ENCODE peak calls at places on chromosomes 3 and 15, in eight cellular contexts. One of them, this sample, is unnamed.

GRCh38 chr3:118077332-118077731 is 957.3 kb downstream of the IGSF11 start:
- DNase-seq in adrenal gland: no peak
- DNase-seq in GM06990: no peak
- DNase-seq in stimulated activated CD8-positive, alpha-beta memory T cell treated with anti-CD3 and anti-CD28 coated beads, Interleukin-2, amount 100 ng/mL, for 48 hours: no peak
- DNase-seq in NCI-H2107: no peak
- DNase-seq in A549: no peak
- DNase-seq in cardiac muscle cell: no peak
- DNase-seq in naive thymus-derived CD8-positive, alpha-beta T cell: no peak
- DNase-seq in this sample: no peak

GRCh38 chr15:91258436-91258779 is 158.4 kb downstream of the SV2B start:
- DNase-seq in naive thymus-derived CD8-positive, alpha-beta T cell: no peak
- DNase-seq in stimulated activated CD8-positive, alpha-beta memory T cell treated with anti-CD3 and anti-CD28 coated beads, Interleukin-2, amount 100 ng/mL, for 48 hours: no peak
- DNase-seq in adrenal gland: peak
- DNase-seq in GM06990: no peak
- DNase-seq in NCI-H2107: no peak
- DNase-seq in A549: peak
- DNase-seq in cardiac muscle cell: no peak
- DNase-seq in this sample: no peak

GRCh38 chr3:25679642-25680302 is 15.1 kb upstream of the TOP2B start:
- DNase-seq in stimulated activated CD8-positive, alpha-beta memory T cell treated with anti-CD3 and anti-CD28 coated beads, Interleukin-2, amount 100 ng/mL, for 48 hours: no peak
- DNase-seq in GM06990: no peak
- DNase-seq in NCI-H2107: no peak
- DNase-seq in A549: no peak
- DNase-seq in adrenal gland: no peak
- DNase-seq in cardiac muscle cell: no peak
- DNase-seq in naive thymus-derived CD8-positive, alpha-beta T cell: no peak
- DNase-seq in this sample: no peak

GRCh38 chr3:172082269-172082668 is 42.9 kb downstream of the FNDC3B start:
- DNase-seq in GM06990: no peak
- DNase-seq in stimulated activated CD8-positive, alpha-beta memory T cell treated with anti-CD3 and anti-CD28 coated beads, Interleukin-2, amount 100 ng/mL, for 48 hours: no peak
- DNase-seq in NCI-H2107: no peak
- DNase-seq in naive thymus-derived CD8-positive, alpha-beta T cell: no peak
- DNase-seq in cardiac muscle cell: no peak
- DNase-seq in adrenal gland: peak
- DNase-seq in A549: no peak
- DNase-seq in this sample: peak

GRCh38 chr3:105957722-105958121 is 88.9 kb upstream of the CBLB start:
- DNase-seq in A549: no peak
- DNase-seq in GM06990: no peak
- DNase-seq in adrenal gland: no peak
- DNase-seq in cardiac muscle cell: no peak
- DNase-seq in naive thymus-derived CD8-positive, alpha-beta T cell: no peak
- DNase-seq in stimulated activated CD8-positive, alpha-beta memory T cell treated with anti-CD3 and anti-CD28 coated beads, Interleukin-2, amount 100 ng/mL, for 48 hours: no peak
- DNase-seq in NCI-H2107: no peak
- DNase-seq in this sample: no peak

GRCh38 chr3:134860141-134860540 is 65.1 kb downstream of the EPHB1 start:
- DNase-seq in stimulated activated CD8-positive, alpha-beta memory T cell treated with anti-CD3 and anti-CD28 coated beads, Interleukin-2, amount 100 ng/mL, for 48 hours: no peak
- DNase-seq in GM06990: no peak
- DNase-seq in A549: no peak
- DNase-seq in adrenal gland: no peak
- DNase-seq in NCI-H2107: no peak
- DNase-seq in cardiac muscle cell: no peak
- DNase-seq in naive thymus-derived CD8-positive, alpha-beta T cell: no peak
- DNase-seq in this sample: no peak

GRCh38 chr15:77482570-77482969 is 61.9 kb downstream of the HMG20A start:
- DNase-seq in adrenal gland: no peak
- DNase-seq in GM06990: no peak
- DNase-seq in A549: no peak
- DNase-seq in cardiac muscle cell: no peak
- DNase-seq in NCI-H2107: no peak
- DNase-seq in naive thymus-derived CD8-positive, alpha-beta T cell: no peak
- DNase-seq in stimulated activated CD8-positive, alpha-beta memory T cell treated with anti-CD3 and anti-CD28 coated beads, Interleukin-2, amount 100 ng/mL, for 48 hours: no peak
- DNase-seq in this sample: no peak

GRCh38 chr3:188421836-188422540 is 268.0 kb downstream of the LPP start:
- DNase-seq in stimulated activated CD8-positive, alpha-beta memory T cell treated with anti-CD3 and anti-CD28 coated beads, Interleukin-2, amount 100 ng/mL, for 48 hours: no peak
- DNase-seq in naive thymus-derived CD8-positive, alpha-beta T cell: no peak
- DNase-seq in NCI-H2107: no peak
- DNase-seq in cardiac muscle cell: no peak
- DNase-seq in GM06990: peak
- DNase-seq in adrenal gland: no peak
- DNase-seq in A549: no peak
- DNase-seq in this sample: no peak

GRCh38 chr3:192026656-192027055 is 565.7 kb downstream of the PYDC2 start:
- DNase-seq in A549: no peak
- DNase-seq in adrenal gland: no peak
- DNase-seq in NCI-H2107: no peak
- DNase-seq in naive thymus-derived CD8-positive, alpha-beta T cell: no peak
- DNase-seq in cardiac muscle cell: no peak
- DNase-seq in GM06990: no peak
- DNase-seq in stimulated activated CD8-positive, alpha-beta memory T cell treated with anti-CD3 and anti-CD28 coated beads, Interleukin-2, amount 100 ng/mL, for 48 hours: no peak
- DNase-seq in this sample: no peak

GRCh38 chr3:141093971-141094401 is 42.8 kb downstream of the SPSB4 start:
- DNase-seq in stimulated activated CD8-positive, alpha-beta memory T cell treated with anti-CD3 and anti-CD28 coated beads, Interleukin-2, amount 100 ng/mL, for 48 hours: no peak
- DNase-seq in NCI-H2107: peak
- DNase-seq in naive thymus-derived CD8-positive, alpha-beta T cell: no peak
- DNase-seq in cardiac muscle cell: no peak
- DNase-seq in adrenal gland: no peak
- DNase-seq in GM06990: no peak
- DNase-seq in A549: no peak
- DNase-seq in this sample: no peak

GRCh38 chr15:30913761-30914160 is 10.0 kb downstream of the FAN1 start:
- DNase-seq in stimulated activated CD8-positive, alpha-beta memory T cell treated with anti-CD3 and anti-CD28 coated beads, Interleukin-2, amount 100 ng/mL, for 48 hours: no peak
- DNase-seq in cardiac muscle cell: no peak
- DNase-seq in GM06990: no peak
- DNase-seq in adrenal gland: no peak
- DNase-seq in NCI-H2107: no peak
- DNase-seq in A549: no peak
- DNase-seq in naive thymus-derived CD8-positive, alpha-beta T cell: no peak
- DNase-seq in this sample: no peak

GRCh38 chr3:13828501-13828900 is 51.4 kb downstream of the WNT7A start:
- DNase-seq in NCI-H2107: no peak
- DNase-seq in adrenal gland: no peak
- DNase-seq in naive thymus-derived CD8-positive, alpha-beta T cell: no peak
- DNase-seq in cardiac muscle cell: no peak
- DNase-seq in stimulated activated CD8-positive, alpha-beta memory T cell treated with anti-CD3 and anti-CD28 coated beads, Interleukin-2, amount 100 ng/mL, for 48 hours: no peak
- DNase-seq in GM06990: no peak
- DNase-seq in A549: no peak
- DNase-seq in this sample: no peak

GRCh38 chr3:183008303-183008702 is 28.0 kb upstream of the DCUN1D1 start:
- DNase-seq in GM06990: no peak
- DNase-seq in adrenal gland: no peak
- DNase-seq in NCI-H2107: no peak
- DNase-seq in cardiac muscle cell: no peak
- DNase-seq in stimulated activated CD8-positive, alpha-beta memory T cell treated with anti-CD3 and anti-CD28 coated beads, Interleukin-2, amount 100 ng/mL, for 48 hours: no peak
- DNase-seq in A549: no peak
- DNase-seq in naive thymus-derived CD8-positive, alpha-beta T cell: no peak
- DNase-seq in this sample: no peak

GRCh38 chr15:79978694-79979519 is 7.9 kb upstream of the BCL2A1 start:
- DNase-seq in cardiac muscle cell: peak
- DNase-seq in GM06990: peak
- DNase-seq in stimulated activated CD8-positive, alpha-beta memory T cell treated with anti-CD3 and anti-CD28 coated beads, Interleukin-2, amount 100 ng/mL, for 48 hours: no peak
- DNase-seq in adrenal gland: no peak
- DNase-seq in NCI-H2107: no peak
- DNase-seq in naive thymus-derived CD8-positive, alpha-beta T cell: no peak
- DNase-seq in A549: no peak
- DNase-seq in this sample: no peak

GRCh38 chr3:29759021-29759359 is 478.1 kb downstream of the RBMS3 start:
- DNase-seq in cardiac muscle cell: no peak
- DNase-seq in A549: no peak
- DNase-seq in GM06990: no peak
- DNase-seq in adrenal gland: no peak
- DNase-seq in naive thymus-derived CD8-positive, alpha-beta T cell: no peak
- DNase-seq in NCI-H2107: no peak
- DNase-seq in stimulated activated CD8-positive, alpha-beta memory T cell treated with anti-CD3 and anti-CD28 coated beads, Interleukin-2, amount 100 ng/mL, for 48 hours: no peak
- DNase-seq in this sample: no peak

GRCh38 chr3:55161256-55161655 is 233.4 kb upstream of the LRTM1 start:
- DNase-seq in stimulated activated CD8-positive, alpha-beta memory T cell treated with anti-CD3 and anti-CD28 coated beads, Interleukin-2, amount 100 ng/mL, for 48 hours: no peak
- DNase-seq in cardiac muscle cell: no peak
- DNase-seq in GM06990: no peak
- DNase-seq in A549: no peak
- DNase-seq in NCI-H2107: no peak
- DNase-seq in naive thymus-derived CD8-positive, alpha-beta T cell: no peak
- DNase-seq in adrenal gland: no peak
- DNase-seq in this sample: no peak

GRCh38 chr3:52210550-52211046 is 12.6 kb downstream of the ALAS1 start:
- DNase-seq in adrenal gland: no peak
- DNase-seq in A549: no peak
- DNase-seq in naive thymus-derived CD8-positive, alpha-beta T cell: no peak
- DNase-seq in GM06990: no peak
- DNase-seq in stimulated activated CD8-positive, alpha-beta memory T cell treated with anti-CD3 and anti-CD28 coated beads, Interleukin-2, amount 100 ng/mL, for 48 hours: no peak
- DNase-seq in NCI-H2107: no peak
- DNase-seq in cardiac muscle cell: no peak
- DNase-seq in this sample: no peak

GRCh38 chr3:135491478-135491877 is 474.1 kb upstream of the PPP2R3A start:
- DNase-seq in stimulated activated CD8-positive, alpha-beta memory T cell treated with anti-CD3 and anti-CD28 coated beads, Interleukin-2, amount 100 ng/mL, for 48 hours: no peak
- DNase-seq in NCI-H2107: no peak
- DNase-seq in GM06990: no peak
- DNase-seq in A549: no peak
- DNase-seq in cardiac muscle cell: no peak
- DNase-seq in naive thymus-derived CD8-positive, alpha-beta T cell: no peak
- DNase-seq in adrenal gland: no peak
- DNase-seq in this sample: no peak

GRCh38 chr15:40106203-40107161 is 2.2 kb downstream of the BMF start:
- DNase-seq in adrenal gland: peak
- DNase-seq in cardiac muscle cell: peak
- DNase-seq in naive thymus-derived CD8-positive, alpha-beta T cell: no peak
- DNase-seq in stimulated activated CD8-positive, alpha-beta memory T cell treated with anti-CD3 and anti-CD28 coated beads, Interleukin-2, amount 100 ng/mL, for 48 hours: no peak
- DNase-seq in NCI-H2107: no peak
- DNase-seq in A549: peak
- DNase-seq in GM06990: peak
- DNase-seq in this sample: peak

GRCh38 chr15:39191871-39192281 is 389.0 kb upstream of the THBS1 start:
- DNase-seq in NCI-H2107: no peak
- DNase-seq in cardiac muscle cell: no peak
- DNase-seq in adrenal gland: no peak
- DNase-seq in GM06990: no peak
- DNase-seq in stimulated activated CD8-positive, alpha-beta memory T cell treated with anti-CD3 and anti-CD28 coated beads, Interleukin-2, amount 100 ng/mL, for 48 hours: no peak
- DNase-seq in naive thymus-derived CD8-positive, alpha-beta T cell: no peak
- DNase-seq in A549: no peak
- DNase-seq in this sample: no peak

GRCh38 chr3:37115451-37115850 is 58.9 kb downstream of the LRRFIP2 start:
- DNase-seq in A549: no peak
- DNase-seq in stimulated activated CD8-positive, alpha-beta memory T cell treated with anti-CD3 and anti-CD28 coated beads, Interleukin-2, amount 100 ng/mL, for 48 hours: no peak
- DNase-seq in naive thymus-derived CD8-positive, alpha-beta T cell: no peak
- DNase-seq in cardiac muscle cell: no peak
- DNase-seq in GM06990: no peak
- DNase-seq in adrenal gland: no peak
- DNase-seq in NCI-H2107: no peak
- DNase-seq in this sample: no peak

GRCh38 chr15:90650117-90650955 is 66.8 kb upstream of the BLM start:
- DNase-seq in adrenal gland: no peak
- DNase-seq in GM06990: no peak
- DNase-seq in cardiac muscle cell: no peak
- DNase-seq in stimulated activated CD8-positive, alpha-beta memory T cell treated with anti-CD3 and anti-CD28 coated beads, Interleukin-2, amount 100 ng/mL, for 48 hours: no peak
- DNase-seq in A549: no peak
- DNase-seq in NCI-H2107: no peak
- DNase-seq in naive thymus-derived CD8-positive, alpha-beta T cell: no peak
- DNase-seq in this sample: no peak

GRCh38 chr15:43193710-43194109 is 8.5 kb downstream of the CCNDBP1 start:
- DNase-seq in NCI-H2107: no peak
- DNase-seq in cardiac muscle cell: no peak
- DNase-seq in A549: no peak
- DNase-seq in GM06990: no peak
- DNase-seq in adrenal gland: no peak
- DNase-seq in naive thymus-derived CD8-positive, alpha-beta T cell: no peak
- DNase-seq in stimulated activated CD8-positive, alpha-beta memory T cell treated with anti-CD3 and anti-CD28 coated beads, Interleukin-2, amount 100 ng/mL, for 48 hours: no peak
- DNase-seq in this sample: no peak

GRCh38 chr3:70281663-70282062 is 30.8 kb downstream of the MDFIC2 start:
- DNase-seq in NCI-H2107: no peak
- DNase-seq in adrenal gland: no peak
- DNase-seq in GM06990: no peak
- DNase-seq in A549: peak
- DNase-seq in naive thymus-derived CD8-positive, alpha-beta T cell: no peak
- DNase-seq in stimulated activated CD8-positive, alpha-beta memory T cell treated with anti-CD3 and anti-CD28 coated beads, Interleukin-2, amount 100 ng/mL, for 48 hours: no peak
- DNase-seq in cardiac muscle cell: no peak
- DNase-seq in this sample: no peak

GRCh38 chr15:52794665-52795463 is 4.7 kb upstream of the ONECUT1 start:
- DNase-seq in stimulated activated CD8-positive, alpha-beta memory T cell treated with anti-CD3 and anti-CD28 coated beads, Interleukin-2, amount 100 ng/mL, for 48 hours: no peak
- DNase-seq in cardiac muscle cell: no peak
- DNase-seq in naive thymus-derived CD8-positive, alpha-beta T cell: no peak
- DNase-seq in adrenal gland: no peak
- DNase-seq in NCI-H2107: no peak
- DNase-seq in GM06990: no peak
- DNase-seq in A549: no peak
- DNase-seq in this sample: no peak

GRCh38 chr3:30311781-30312180 is 294.6 kb upstream of the TGFBR2 start:
- DNase-seq in adrenal gland: peak
- DNase-seq in naive thymus-derived CD8-positive, alpha-beta T cell: no peak
- DNase-seq in cardiac muscle cell: peak
- DNase-seq in NCI-H2107: no peak
- DNase-seq in stimulated activated CD8-positive, alpha-beta memory T cell treated with anti-CD3 and anti-CD28 coated beads, Interleukin-2, amount 100 ng/mL, for 48 hours: no peak
- DNase-seq in A549: no peak
- DNase-seq in GM06990: no peak
- DNase-seq in this sample: no peak

GRCh38 chr3:195077611-195078540 is 193.1 kb downstream of the XXYLT1 start:
- DNase-seq in cardiac muscle cell: no peak
- DNase-seq in A549: no peak
- DNase-seq in adrenal gland: no peak
- DNase-seq in NCI-H2107: no peak
- DNase-seq in GM06990: no peak
- DNase-seq in stimulated activated CD8-positive, alpha-beta memory T cell treated with anti-CD3 and anti-CD28 coated beads, Interleukin-2, amount 100 ng/mL, for 48 hours: no peak
- DNase-seq in naive thymus-derived CD8-positive, alpha-beta T cell: no peak
- DNase-seq in this sample: no peak

GRCh38 chr3:58260261-58260731 is 22.7 kb downstream of the ABHD6 start:
- DNase-seq in cardiac muscle cell: no peak
- DNase-seq in stimulated activated CD8-positive, alpha-beta memory T cell treated with anti-CD3 and anti-CD28 coated beads, Interleukin-2, amount 100 ng/mL, for 48 hours: no peak
- DNase-seq in NCI-H2107: no peak
- DNase-seq in naive thymus-derived CD8-positive, alpha-beta T cell: no peak
- DNase-seq in GM06990: no peak
- DNase-seq in A549: no peak
- DNase-seq in adrenal gland: no peak
- DNase-seq in this sample: no peak

GRCh38 chr3:63809607-63810006 is 9.5 kb upstream of the C3orf49 start:
- DNase-seq in A549: no peak
- DNase-seq in naive thymus-derived CD8-positive, alpha-beta T cell: no peak
- DNase-seq in GM06990: no peak
- DNase-seq in stimulated activated CD8-positive, alpha-beta memory T cell treated with anti-CD3 and anti-CD28 coated beads, Interleukin-2, amount 100 ng/mL, for 48 hours: no peak
- DNase-seq in cardiac muscle cell: no peak
- DNase-seq in NCI-H2107: no peak
- DNase-seq in adrenal gland: no peak
- DNase-seq in this sample: no peak

GRCh38 chr15:47503884-47504283 is 213.4 kb upstream of the SEMA6D start:
- DNase-seq in NCI-H2107: no peak
- DNase-seq in naive thymus-derived CD8-positive, alpha-beta T cell: no peak
- DNase-seq in GM06990: no peak
- DNase-seq in adrenal gland: no peak
- DNase-seq in cardiac muscle cell: no peak
- DNase-seq in stimulated activated CD8-positive, alpha-beta memory T cell treated with anti-CD3 and anti-CD28 coated beads, Interleukin-2, amount 100 ng/mL, for 48 hours: no peak
- DNase-seq in A549: no peak
- DNase-seq in this sample: no peak

This sample was measured in mucosa of gallbladder.